ENCODE peak calls at places on chromosome 12, in six cellular contexts. One of them, this sample, is unnamed.

GRCh38 chr12:40854669-40855068 is 162.4 kb downstream of the CNTN1 start:
- ATAC-seq in activated CD8-positive, alpha-beta T cell treated with anti-CD3 and anti-CD28 coated beads, Interleukin-2, amount 10 ng/mL, durations not matched to agents 7 days and 5 days: no peak
- ATAC-seq in omental fat pad: no peak
- ATAC-seq in left cardiac atrium: no peak
- ATAC-seq in activated T-cell treated with anti-CD3 and anti-CD28 coated beads, Interleukin-2, amount 50 U/mL, for 4 hours: no peak
- ATAC-seq in central memory CD8-positive, alpha-beta T cell: no peak
- ATAC-seq in this sample: no peak

GRCh38 chr12:69688496-69689427 is 10.3 kb downstream of the BEST3 start:
- ATAC-seq in omental fat pad: peak
- ATAC-seq in central memory CD8-positive, alpha-beta T cell: no peak
- ATAC-seq in left cardiac atrium: peak
- ATAC-seq in activated CD8-positive, alpha-beta T cell treated with anti-CD3 and anti-CD28 coated beads, Interleukin-2, amount 10 ng/mL, durations not matched to agents 7 days and 5 days: peak
- ATAC-seq in activated T-cell treated with anti-CD3 and anti-CD28 coated beads, Interleukin-2, amount 50 U/mL, for 4 hours: peak
- ATAC-seq in this sample: peak

GRCh38 chr12:50102186-50102585 is 1.6 kb upstream of the GPD1 start:
- ATAC-seq in central memory CD8-positive, alpha-beta T cell: no peak
- ATAC-seq in omental fat pad: no peak
- ATAC-seq in left cardiac atrium: no peak
- ATAC-seq in activated T-cell treated with anti-CD3 and anti-CD28 coated beads, Interleukin-2, amount 50 U/mL, for 4 hours: no peak
- ATAC-seq in activated CD8-positive, alpha-beta T cell treated with anti-CD3 and anti-CD28 coated beads, Interleukin-2, amount 10 ng/mL, durations not matched to agents 7 days and 5 days: no peak
- ATAC-seq in this sample: no peak

GRCh38 chr12:81086342-81086741 is 8.5 kb downstream of the ACSS3 start:
- ATAC-seq in left cardiac atrium: no peak
- ATAC-seq in activated CD8-positive, alpha-beta T cell treated with anti-CD3 and anti-CD28 coated beads, Interleukin-2, amount 10 ng/mL, durations not matched to agents 7 days and 5 days: no peak
- ATAC-seq in omental fat pad: no peak
- ATAC-seq in activated T-cell treated with anti-CD3 and anti-CD28 coated beads, Interleukin-2, amount 50 U/mL, for 4 hours: no peak
- ATAC-seq in central memory CD8-positive, alpha-beta T cell: no peak
- ATAC-seq in this sample: no peak

GRCh38 chr12:110561471-110562201 is 21.5 kb downstream of the PPTC7 start:
- ATAC-seq in omental fat pad: no peak
- ATAC-seq in left cardiac atrium: no peak
- ATAC-seq in activated T-cell treated with anti-CD3 and anti-CD28 coated beads, Interleukin-2, amount 50 U/mL, for 4 hours: peak
- ATAC-seq in activated CD8-positive, alpha-beta T cell treated with anti-CD3 and anti-CD28 coated beads, Interleukin-2, amount 10 ng/mL, durations not matched to agents 7 days and 5 days: peak
- ATAC-seq in central memory CD8-positive, alpha-beta T cell: peak
- ATAC-seq in this sample: no peak

GRCh38 chr12:49043856-49044258 is 16.7 kb downstream of the KMT2D start:
- ATAC-seq in central memory CD8-positive, alpha-beta T cell: peak
- ATAC-seq in activated T-cell treated with anti-CD3 and anti-CD28 coated beads, Interleukin-2, amount 50 U/mL, for 4 hours: peak
- ATAC-seq in left cardiac atrium: peak
- ATAC-seq in omental fat pad: no peak
- ATAC-seq in activated CD8-positive, alpha-beta T cell treated with anti-CD3 and anti-CD28 coated beads, Interleukin-2, amount 10 ng/mL, durations not matched to agents 7 days and 5 days: peak
- ATAC-seq in this sample: peak

GRCh38 chr12:79083181-79083580 is 218.6 kb downstream of the SYT1 start:
- ATAC-seq in activated T-cell treated with anti-CD3 and anti-CD28 coated beads, Interleukin-2, amount 50 U/mL, for 4 hours: no peak
- ATAC-seq in omental fat pad: no peak
- ATAC-seq in central memory CD8-positive, alpha-beta T cell: no peak
- ATAC-seq in activated CD8-positive, alpha-beta T cell treated with anti-CD3 and anti-CD28 coated beads, Interleukin-2, amount 10 ng/mL, durations not matched to agents 7 days and 5 days: no peak
- ATAC-seq in left cardiac atrium: no peak
- ATAC-seq in this sample: no peak

GRCh38 chr12:95460901-95461300 is 13.1 kb upstream of the METAP2 start:
- ATAC-seq in left cardiac atrium: no peak
- ATAC-seq in activated T-cell treated with anti-CD3 and anti-CD28 coated beads, Interleukin-2, amount 50 U/mL, for 4 hours: no peak
- ATAC-seq in activated CD8-positive, alpha-beta T cell treated with anti-CD3 and anti-CD28 coated beads, Interleukin-2, amount 10 ng/mL, durations not matched to agents 7 days and 5 days: no peak
- ATAC-seq in omental fat pad: no peak
- ATAC-seq in central memory CD8-positive, alpha-beta T cell: no peak
- ATAC-seq in this sample: no peak

GRCh38 chr12:139585-139984 is 73.0 kb downstream of the IQSEC3 start:
- ATAC-seq in activated T-cell treated with anti-CD3 and anti-CD28 coated beads, Interleukin-2, amount 50 U/mL, for 4 hours: no peak
- ATAC-seq in central memory CD8-positive, alpha-beta T cell: no peak
- ATAC-seq in activated CD8-positive, alpha-beta T cell treated with anti-CD3 and anti-CD28 coated beads, Interleukin-2, amount 10 ng/mL, durations not matched to agents 7 days and 5 days: no peak
- ATAC-seq in left cardiac atrium: peak
- ATAC-seq in omental fat pad: no peak
- ATAC-seq in this sample: no peak